ENCODE peak calls at places on chromosome 7, in six cellular contexts. L is choroid plexus epithelial cell, Y is endothelial cell, P is GM13976, U is H9, Q is colonic mucosa. G is an unnamed sample.

GRCh38 chr7:119959811-119960210 is 313.2 kb upstream of the KCND2 start:
- DNase-seq in L (peak), Y (no peak), P (no peak), U (no peak), Q (no peak), G (no peak)

GRCh38 chr7:149624006-149624405 is 126.4 kb upstream of the ZNF746 start:
- DNase-seq in L (peak), Y (peak), P (peak), U (no peak), Q (peak), G (no peak)

GRCh38 chr7:83101540-83101939 is 61.1 kb downstream of the PCLO start:
- DNase-seq in L (no peak), Y (no peak), P (no peak), U (no peak), Q (no peak), G (no peak)

GRCh38 chr7:115613836-115614235 is 416.7 kb downstream of the TFEC start:
- DNase-seq in L (no peak), Y (no peak), P (no peak), U (no peak), Q (no peak), G (no peak)

GRCh38 chr7:45098983-45099839 is 10.4 kb upstream of the NACAD start:
- DNase-seq in L (no peak), Y (no peak), P (peak), U (no peak), Q (no peak), G (no peak)

GRCh38 chr7:150383710-150384397 is 4.7 kb downstream of the ZNF775 start:
- DNase-seq in L (no peak), Y (peak), P (no peak), U (peak), Q (peak), G (no peak)

GRCh38 chr7:113730309-113730955 is 188.4 kb downstream of the PPP1R3A start:
- DNase-seq in L (peak), Y (no peak), P (no peak), U (no peak), Q (no peak), G (no peak)

GRCh38 chr7:80054356-80054755 is 80.3 kb upstream of the GNAI1 start:
- DNase-seq in L (peak), Y (no peak), P (no peak), U (no peak), Q (no peak), G (no peak)

GRCh38 chr7:44505595-44505994 is 15.1 kb upstream of the NUDCD3 start:
- DNase-seq in L (no peak), Y (no peak), P (no peak), U (no peak), Q (no peak), G (no peak)

GRCh38 chr7:99473315-99473596 is 566 bp downstream of the ZNF789 start:
- DNase-seq in L (peak), Y (no peak), P (peak), U (no peak), Q (peak), G (no peak)

GRCh38 chr7:41492603-41493002 is 210.3 kb downstream of the INHBA start:
- DNase-seq in L (peak), Y (no peak), P (no peak), U (no peak), Q (no peak), G (no peak)

GRCh38 chr7:51307811-51308737 is 8.5 kb downstream of the COBL start:
- DNase-seq in L (no peak), Y (no peak), P (no peak), U (no peak), Q (no peak), G (no peak)

GRCh38 chr7:98211221-98211675 is at the start of gene BHLHA15:
- DNase-seq in L (no peak), Y (peak), P (peak), U (peak), Q (peak), G (no peak)

GRCh38 chr7:38311329-38311937 is 38.0 kb upstream of the TARP start:
- DNase-seq in L (no peak), Y (no peak), P (peak), U (no peak), Q (peak), G (no peak)

GRCh38 chr7:42233939-42234338 is 3.1 kb downstream of the GLI3 start:
- DNase-seq in L (peak), Y (no peak), P (no peak), U (no peak), Q (no peak), G (no peak)

GRCh38 chr7:46784746-46785145 is 797.2 kb downstream of the TNS3 start:
- DNase-seq in L (peak), Y (no peak), P (no peak), U (no peak), Q (no peak), G (no peak)

GRCh38 chr7:23530355-23530754 is 1.4 kb downstream of the TRA2A start:
- DNase-seq in L (peak), Y (no peak), P (peak), U (no peak), Q (peak), G (no peak)

GRCh38 chr7:56092789-56093531 is at the start of gene PHKG1:
- DNase-seq in L (peak), Y (no peak), P (peak), U (peak), Q (peak), G (peak)

GRCh38 chr7:92631067-92631829 is 41.1 kb upstream of the FAM133B start:
- DNase-seq in L (no peak), Y (no peak), P (no peak), U (no peak), Q (no peak), G (no peak)

GRCh38 chr7:70215491-70215890 is 617.2 kb downstream of the AUTS2 start:
- DNase-seq in L (peak), Y (no peak), P (peak), U (no peak), Q (no peak), G (no peak)

GRCh38 chr7:141551080-141551772 is at the start of gene AGK:
- DNase-seq in L (peak), Y (peak), P (peak), U (peak), Q (peak), G (peak)

DNA sequence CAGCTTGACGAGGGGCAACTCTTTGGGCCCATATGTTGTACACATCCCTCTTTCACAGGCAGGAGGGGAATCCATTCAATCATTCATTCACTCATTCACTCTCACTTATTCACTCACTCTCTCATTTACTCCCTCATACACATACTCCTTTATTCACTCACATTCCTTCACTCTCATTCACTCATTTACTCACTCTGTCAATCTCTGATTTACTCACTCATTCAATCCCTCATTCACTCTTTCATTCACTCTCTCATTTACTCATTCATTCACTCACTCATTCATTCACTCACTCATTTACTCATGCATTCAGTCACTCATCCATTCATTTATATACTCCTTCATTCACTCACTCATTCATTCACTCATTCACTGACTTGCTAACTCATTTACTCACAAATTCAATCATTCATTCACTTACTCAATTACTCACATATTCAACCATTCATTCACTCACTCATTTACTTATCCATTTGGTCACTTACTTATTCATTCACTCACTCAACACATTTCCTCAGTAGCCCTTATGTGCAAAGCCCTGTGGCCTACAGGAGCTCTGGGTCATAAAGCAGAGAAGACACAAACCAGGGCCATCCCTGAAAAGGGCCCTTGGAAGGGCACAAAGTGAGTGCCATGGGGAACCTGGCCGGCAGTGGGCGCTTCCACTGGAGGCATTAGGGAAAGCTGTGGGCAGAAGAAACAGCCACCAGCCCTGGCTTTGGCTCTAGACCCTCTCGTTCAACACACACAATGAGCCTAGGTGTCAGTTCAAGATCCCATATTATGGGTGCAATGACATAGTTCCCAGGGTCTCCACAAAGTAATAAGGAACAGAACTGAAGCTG is 26.0 kb downstream of the HIP1 start:
- DNase-seq in L (no peak), Y (no peak), P (no peak), U (peak), Q (no peak), G (no peak)
- TF ChIP-seq CTCF in L (peak), Y (no peak), P (no peak), U (peak), Q (no peak), G (no peak)

GRCh38 chr7:27662490-27663205 is at the start of gene HIBADH:
- DNase-seq in L (peak), Y (peak), P (peak), U (peak), Q (peak), G (peak)
- TF ChIP-seq CTCF in L (no peak), Y (no peak), P (no peak), U (no peak), Q (no peak), G (peak)

GRCh38 chr7:155466814-155467675 is 9.1 kb downstream of the EN2 start:
- DNase-seq in L (no peak), Y (peak), P (peak), U (peak), Q (no peak), G (peak)
- TF ChIP-seq CTCF in L (no peak), Y (peak), P (no peak), U (peak), Q (no peak), G (no peak)

GRCh38 chr7:6654113-6654841 is 17.2 kb downstream of the ZNF316 start:
- DNase-seq in L (no peak), Y (no peak), P (peak), U (no peak), Q (no peak), G (no peak)

GRCh38 chr7:6656413-6656812 is 19.3 kb downstream of the ZNF316 start:
- DNase-seq in L (no peak), Y (no peak), P (no peak), U (no peak), Q (no peak), G (no peak)

GRCh38 chr7:6654842-6655610 is 17.9 kb downstream of the ZNF316 start:
- DNase-seq in L (no peak), Y (no peak), P (peak), U (no peak), Q (no peak), G (no peak)

GRCh38 chr7:6655636-6656385 is 18.7 kb downstream of the ZNF316 start:
- DNase-seq in L (no peak), Y (no peak), P (peak), U (no peak), Q (no peak), G (no peak)

GRCh38 chr7:6658618-6659345 is 21.7 kb downstream of the ZNF316 start:
- DNase-seq in L (peak), Y (no peak), P (no peak), U (no peak), Q (no peak), G (no peak)
- TF ChIP-seq CTCF in L (no peak), Y (no peak), P (no peak), U (no peak), Q (no peak), G (no peak)

GRCh38 chr7:16657656-16658279 is 11.8 kb downstream of the BZW2 start:
- DNase-seq in L (peak), Y (peak), P (no peak), U (peak), Q (no peak), G (no peak)
- TF ChIP-seq CTCF in L (peak), Y (no peak), P (no peak), U (peak), Q (no peak), G (no peak)

DNA sequence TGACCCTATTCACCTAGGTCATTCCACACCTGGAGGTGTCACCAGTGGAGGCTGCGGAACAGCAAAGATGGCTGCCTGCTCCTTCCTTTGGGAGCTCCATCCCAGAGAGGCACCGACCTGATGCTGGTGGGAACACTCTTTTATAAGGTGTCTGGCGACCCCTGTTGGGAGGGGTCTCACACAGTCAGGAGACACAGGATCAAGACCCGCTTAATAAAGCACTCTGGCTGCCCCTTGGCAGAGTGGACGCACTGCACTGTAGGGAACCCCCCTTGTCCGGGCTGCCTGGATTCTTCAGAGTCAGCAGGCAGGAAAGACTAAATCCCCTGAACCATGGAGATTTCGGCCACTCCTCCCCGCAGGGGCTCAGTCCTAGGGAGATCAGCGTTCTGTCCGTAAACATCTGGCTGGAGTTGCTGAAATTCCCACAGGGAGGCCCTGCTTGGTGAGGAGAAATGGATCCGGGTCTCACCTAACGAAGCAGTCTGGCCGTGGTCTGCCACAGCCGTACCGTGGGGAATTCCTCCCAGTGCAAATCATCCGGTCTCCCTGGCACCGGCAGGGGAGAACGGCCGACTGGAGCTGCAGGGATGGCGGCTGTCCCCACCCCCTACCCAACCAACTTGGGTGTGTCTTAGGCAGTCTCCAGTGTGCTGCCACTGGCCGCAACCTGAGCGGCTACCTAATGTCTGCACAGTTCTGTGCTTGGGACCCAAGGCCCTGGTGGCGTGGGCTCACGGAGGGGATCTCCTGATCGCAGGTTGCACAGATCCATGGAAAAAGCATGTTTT is 66.1 kb downstream of the LSMEM1 start:
- DNase-seq in L (peak), Y (peak), P (no peak), U (peak), Q (no peak), G (no peak)
- TF ChIP-seq CTCF in L (no peak), Y (no peak), P (no peak), U (peak), Q (no peak), G (no peak)

DNA sequence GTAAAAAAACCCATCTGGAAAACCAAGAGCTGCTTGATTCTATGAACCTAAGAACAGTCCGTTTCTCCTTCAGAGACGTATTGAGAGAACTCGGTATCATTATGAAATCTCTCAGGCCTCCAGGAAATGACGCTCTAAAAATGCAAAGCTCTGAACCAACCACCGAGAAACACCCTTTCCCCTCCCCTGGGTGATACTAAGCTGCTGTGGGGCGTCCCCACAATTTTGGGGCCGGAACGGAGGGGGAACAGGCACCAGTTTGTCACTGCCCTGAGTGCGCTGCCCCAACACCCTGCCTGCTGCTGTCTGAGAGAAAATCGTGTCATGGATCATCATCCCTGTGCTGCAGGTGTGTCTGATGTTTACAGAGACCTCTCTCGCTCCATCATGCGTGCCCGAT is 509.5 kb downstream of the DNAJB6 start:
- DNase-seq in L (no peak), Y (no peak), P (no peak), U (no peak), Q (no peak), G (no peak)
- TF ChIP-seq CTCF in L (no peak), Y (no peak), P (no peak), U (no peak), Q (no peak), G (no peak)

DNA sequence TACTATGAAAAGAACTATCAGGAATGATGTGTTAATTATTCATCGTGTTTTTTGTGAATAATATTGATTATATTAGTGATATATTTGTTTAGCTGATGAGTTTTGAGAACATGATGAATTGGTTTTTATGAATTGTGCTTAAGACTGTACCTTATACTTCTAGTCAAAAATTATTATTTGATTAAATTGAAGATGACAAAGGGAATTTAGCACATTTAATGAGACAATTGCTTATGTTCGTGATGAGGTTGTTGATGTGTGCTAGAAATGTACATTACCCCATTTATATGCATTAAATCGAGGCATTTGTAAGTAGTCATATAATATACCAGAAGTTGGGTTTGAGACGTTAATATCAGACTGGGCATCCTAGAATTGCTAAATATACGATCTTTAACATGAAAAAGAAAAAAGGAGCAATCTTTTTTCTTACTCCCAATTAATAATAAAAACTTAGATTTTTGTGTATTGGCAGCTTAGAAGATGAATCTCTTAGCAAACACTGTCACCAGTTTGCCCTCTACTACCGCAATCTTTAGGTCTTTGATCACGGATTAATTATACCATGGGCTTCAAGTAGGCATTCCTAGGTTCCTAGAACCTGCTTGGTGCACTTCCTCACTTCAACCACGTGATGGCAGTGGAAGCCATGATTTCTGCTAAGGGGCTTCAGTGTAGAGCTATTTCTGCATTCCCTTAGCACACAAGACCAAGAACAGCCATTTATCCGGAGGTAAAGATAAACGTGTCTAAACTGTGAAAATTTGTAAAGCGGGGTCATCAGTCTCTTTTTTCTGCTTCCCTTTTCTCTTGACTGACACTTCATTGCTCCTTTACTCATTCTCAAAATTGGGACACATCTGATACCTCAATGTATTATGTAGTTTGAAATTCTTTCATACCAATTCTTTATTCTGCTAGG is 1.6 kb downstream of the KLHDC10 start:
- DNase-seq in L (peak), Y (peak), P (peak), U (peak), Q (peak), G (no peak)
- TF ChIP-seq CTCF in L (peak), Y (peak), P (peak), U (peak), Q (peak), G (peak)

DNA sequence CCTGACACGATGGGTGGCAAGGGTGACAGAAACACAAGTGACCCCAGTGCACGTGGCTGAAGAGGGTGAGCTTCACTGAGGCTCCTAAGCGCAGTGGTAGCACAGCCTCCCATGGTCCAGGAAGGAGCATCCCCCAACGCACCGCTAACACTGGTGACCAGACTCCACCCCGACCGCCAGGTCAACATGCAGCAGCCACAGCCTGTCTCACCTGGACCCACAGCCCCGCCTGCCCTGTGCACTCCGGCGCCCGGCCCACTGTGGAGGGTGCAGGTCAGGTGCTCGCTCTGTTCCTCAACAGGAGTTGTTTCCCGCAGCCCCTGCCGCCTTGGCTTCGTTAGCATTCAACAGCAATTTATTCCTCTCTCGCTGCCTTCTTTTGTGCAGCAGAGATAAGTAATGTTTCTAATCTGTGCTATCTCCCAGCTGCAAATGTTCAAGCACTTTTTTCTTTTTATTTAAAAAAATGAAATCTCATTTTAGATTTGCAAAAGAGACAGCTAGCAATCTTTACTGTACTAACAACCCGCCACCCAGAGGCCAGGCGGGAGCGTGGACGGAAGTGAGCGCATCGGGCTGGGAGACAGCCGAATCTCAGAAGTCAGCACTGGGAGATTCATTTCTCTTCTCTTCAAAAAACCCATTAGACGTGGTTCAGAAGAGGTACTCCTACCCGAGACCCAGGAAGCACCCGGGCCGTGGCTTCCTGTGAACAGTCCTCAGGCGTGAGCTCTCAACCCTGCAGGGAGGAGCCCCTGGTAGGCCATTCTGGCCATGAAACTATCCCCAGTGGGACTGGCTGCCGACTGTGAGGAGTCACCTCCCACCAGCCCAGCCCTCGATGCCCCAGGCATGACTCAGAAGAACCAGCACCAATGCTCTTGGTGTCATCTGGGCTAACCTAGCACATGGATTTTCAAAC is 133.4 kb downstream of the MAD1L1 start:
- DNase-seq in L (peak), Y (no peak), P (no peak), U (no peak), Q (no peak), G (no peak)
- TF ChIP-seq CTCF in L (peak), Y (no peak), P (no peak), U (no peak), Q (no peak), G (no peak)

G was measured in osteocyte.